ENCODE peak calls at places on chromosomes 4 and X, in six cellular contexts. E is prostate gland, I is sigmoid colon, V is esophagus muscularis mucosa, G is SK-N-SH, P is stomach. R is an unnamed sample.

GRCh38 chrX:3638280-3638873 is 75.1 kb downstream of the PRKX start:
- DNase-seq in E (peak; percentile 6), I (no peak), V (no peak), G (peak; percentile 57), P (peak; percentile 53), R (no peak)

GRCh38 chrX:75151828-75152592 is 4.1 kb downstream of the ABCB7 start:
- DNase-seq in E (no peak), I (no peak), V (no peak), G (no peak), P (no peak), R (no peak)

GRCh38 chrX:120144178-120144844 is 14.1 kb upstream of the RHOXF2 start:
- DNase-seq in E (no peak), I (no peak), V (no peak), G (no peak), P (no peak), R (no peak)

GRCh38 chr4:158015241-158015640 is 157.6 kb downstream of the GASK1B start:
- DNase-seq in E (no peak), I (no peak), V (no peak), G (no peak), P (no peak), R (no peak)

GRCh38 chr4:27048350-27049100 is 187.9 kb downstream of the STIM2 start:
- DNase-seq in E (no peak), I (no peak), V (no peak), G (peak; percentile 46), P (no peak), R (no peak)

GRCh38 chr4:25161599-25161960 is 1.3 kb upstream of the SEPSECS start:
- DNase-seq in E (no peak), I (no peak), V (no peak), G (no peak), P (no peak), R (no peak)

GRCh38 chr4:9703391-9703790 is 78.0 kb upstream of the DRD5 start:
- DNase-seq in E (peak; percentile 15), I (peak; percentile 71), V (no peak), G (peak; percentile 58), P (peak; percentile 79), R (no peak)

GRCh38 chr4:158065176-158065575 is 107.6 kb downstream of the GASK1B start:
- DNase-seq in E (no peak), I (no peak), V (no peak), G (no peak), P (no peak), R (no peak)

GRCh38 chrX:87392369-87392768 is 125.2 kb upstream of the KLHL4 start:
- DNase-seq in E (no peak), I (no peak), V (no peak), G (no peak), P (no peak), R (no peak)

GRCh38 chr4:76836860-76837564 is 60.9 kb downstream of the SOWAHB start:
- DNase-seq in E (no peak), I (no peak), V (no peak), G (no peak), P (no peak), R (no peak)

GRCh38 chr4:185580699-185581098 is 45.4 kb upstream of the PDLIM3 start:
- DNase-seq in E (no peak), I (no peak), V (no peak), G (no peak), P (no peak), R (no peak)

GRCh38 chrX:131791608-131792355 is 231.3 kb upstream of the STK26 start:
- DNase-seq in E (no peak), I (no peak), V (no peak), G (no peak), P (no peak), R (no peak)

GRCh38 chrX:252421-253291 is 28.5 kb upstream of the PLCXD1 start:
- DNase-seq in E (no peak), I (peak; percentile 43), V (peak; percentile 85), G (no peak), P (no peak), R (peak; percentile 41)

GRCh38 chrX:70201732-70202131 is 24.4 kb downstream of the DGAT2L6 start:
- DNase-seq in E (no peak), I (no peak), V (no peak), G (no peak), P (no peak), R (no peak)

GRCh38 chr4:85512446-85513205 is 37.7 kb downstream of the ARHGAP24 start:
- DNase-seq in E (no peak), I (no peak), V (no peak), G (no peak), P (no peak), R (no peak)

GRCh38 chrX:17634542-17635207 is 102.6 kb upstream of the SCML1 start:
- DNase-seq in E (no peak), I (no peak), V (no peak), G (no peak), P (peak; percentile 31), R (no peak)

GRCh38 chr4:118981171-118981838 is 92.7 kb downstream of the SYNPO2 start:
- DNase-seq in E (no peak), I (no peak), V (no peak), G (no peak), P (no peak), R (no peak)

GRCh38 chr4:118985170-118986000 is 96.7 kb downstream of the SYNPO2 start:
- DNase-seq in E (no peak), I (no peak), V (peak; percentile 90), G (no peak), P (no peak), R (no peak)

GRCh38 chr4:118979712-118980111 is 91.1 kb downstream of the SYNPO2 start:
- DNase-seq in E (no peak), I (no peak), V (no peak), G (no peak), P (no peak), R (no peak)

GRCh38 chr4:118983293-118983692 is 94.6 kb downstream of the SYNPO2 start:
- DNase-seq in E (no peak), I (no peak), V (no peak), G (no peak), P (no peak), R (no peak)

DNA sequence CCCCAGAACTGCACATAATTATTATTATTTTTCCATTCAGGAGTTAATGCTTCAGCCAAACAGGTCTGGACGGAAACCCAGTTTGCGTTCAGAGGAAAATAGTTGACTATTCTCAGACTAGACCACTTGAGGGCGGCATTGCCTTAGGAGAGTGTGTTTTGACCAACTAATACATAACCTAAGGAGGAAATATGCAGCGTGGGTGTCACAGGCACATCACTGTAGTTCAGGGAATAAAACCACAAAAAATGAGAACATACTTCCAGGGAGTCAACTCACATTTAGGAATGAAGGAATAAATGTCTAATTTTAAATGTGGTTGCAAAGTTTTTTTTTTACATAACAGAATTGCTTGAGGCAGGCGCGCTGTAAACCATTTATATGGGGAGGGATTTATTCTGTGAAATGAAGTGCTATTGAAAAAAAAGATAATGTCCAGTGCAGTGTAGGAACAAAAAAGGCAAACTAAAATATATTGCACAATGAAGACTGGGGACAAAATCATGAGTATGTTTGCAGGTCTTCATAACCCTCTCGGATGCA is 93.3 kb downstream of the SYNPO2 start:
- DNase-seq in E (peak; percentile 65), I (peak; percentile 86), V (no peak), G (peak; percentile 73), P (peak; percentile 61), R (no peak)
- TF ChIP-seq POLR2AphosphoS5 in E (no peak), I (no peak), V (peak; percentile 61), G (no peak), P (no peak), R (no peak)

GRCh38 chrX:11445540-11445939 is 152.3 kb downstream of the AMELX start:
- DNase-seq in E (no peak), I (no peak), V (no peak), G (no peak), P (no peak), R (no peak)
- TF ChIP-seq CTCF in E (no peak), I (no peak), V (no peak), G (no peak), P (no peak), R (no peak)

GRCh38 chr4:39023059-39023458 is 9.2 kb downstream of the TMEM156 start:
- DNase-seq in E (no peak), I (no peak), V (no peak), G (no peak), P (no peak), R (no peak)

GRCh38 chr4:39024311-39024865 is 7.8 kb downstream of the TMEM156 start:
- DNase-seq in E (no peak), I (no peak), V (no peak), G (no peak), P (no peak), R (no peak)

GRCh38 chr4:39021631-39022030 is 10.6 kb downstream of the TMEM156 start:
- DNase-seq in E (no peak), I (no peak), V (no peak), G (no peak), P (no peak), R (no peak)

GRCh38 chr4:39022241-39022640 is 10.0 kb downstream of the TMEM156 start:
- DNase-seq in E (no peak), I (no peak), V (no peak), G (no peak), P (no peak), R (no peak)

GRCh38 chr4:39020130-39020529 is 12.1 kb downstream of the TMEM156 start:
- DNase-seq in E (no peak), I (no peak), V (no peak), G (no peak), P (no peak), R (no peak)
- TF ChIP-seq POLR2AphosphoS5 in E (no peak), I (no peak), V (no peak), G (no peak), P (no peak), R (no peak)

GRCh38 chr4:86594559-86595425 is 677 bp downstream of the PTPN13 start:
- DNase-seq in E (peak; percentile 48), I (peak; percentile 69), V (no peak), G (peak; percentile 63), P (peak; percentile 32), R (peak; percentile 82)
- TF ChIP-seq CTCF in E (no peak), I (no peak), V (no peak), G (peak; percentile 37), P (no peak), R (no peak)

GRCh38 chrX:140425712-140426395 is 79.0 kb downstream of the SOX3 start:
- DNase-seq in E (no peak), I (no peak), V (no peak), G (no peak), P (no peak), R (no peak)
- TF ChIP-seq POLR2AphosphoS5 in E (no peak), I (no peak), V (peak; percentile 10), G (no peak), P (no peak), R (no peak)